ENCODE peak calls at places on chromosomes 16 and 17, in eight cellular contexts. J is T-helper 1 cell; Y is iPS-NIHi11; U is neural crest cell; N is stimulated activated CD8-positive, alpha-beta memory T cell treated with anti-CD3 and anti-CD28 coated beads, Interleukin-15, amount 100 ng/mL, for 24 hours; K is mesendoderm; I is skeletal muscle cell; P is NCI-H1105 treated with DMSO at 0.1 percent for 48 hours. A is an unnamed sample.
A peak's percentile ranks its signal among the peaks of the same experiment; 100 is the strongest.

GRCh38 chr16:8567355-8568230 is 22.7 kb downstream of the TMEM114 start:
- DNase-seq in J (peak; percentile 28), Y (peak; percentile 79), U (peak; percentile 87), N (peak; percentile 31), K (peak; percentile 97), I (peak; percentile 54), P (peak; percentile 75), A (peak; percentile 94)

GRCh38 chr16:84687715-84688114 is 12.1 kb upstream of the USP10 start:
- DNase-seq in J (no peak), Y (no peak), U (no peak), N (no peak), K (no peak), I (peak; percentile 80), P (no peak), A (peak; percentile 87)

GRCh38 chr16:78310990-78311561 is 211.6 kb downstream of the WWOX start:
- DNase-seq in J (no peak), Y (peak; percentile 55), U (no peak), N (no peak), K (peak; percentile 80), I (no peak), P (no peak), A (peak; percentile 57)

GRCh38 chr17:10099051-10099571 is 99.3 kb downstream of the GAS7 start:
- DNase-seq in J (no peak), Y (no peak), U (no peak), N (no peak), K (no peak), I (peak; percentile 29), P (no peak), A (no peak)

GRCh38 chr16:57000271-57001025 is 11.1 kb downstream of the NLRC5 start:
- DNase-seq in J (no peak), Y (no peak), U (no peak), N (no peak), K (no peak), I (peak; percentile 84), P (no peak), A (no peak)

GRCh38 chr16:89320717-89321501 is 103.4 kb downstream of the ZNF778 start:
- DNase-seq in J (no peak), Y (peak; percentile 83), U (no peak), N (no peak), K (peak; percentile 67), I (no peak), P (no peak), A (no peak)

GRCh38 chr16:56753410-56753809 is 23.5 kb downstream of the NUP93 start:
- DNase-seq in J (no peak), Y (no peak), U (no peak), N (no peak), K (no peak), I (no peak), P (no peak), A (no peak)

GRCh38 chr16:78742501-78743283 is 643.2 kb downstream of the WWOX start:
- DNase-seq in J (peak; percentile 41), Y (no peak), U (no peak), N (peak; percentile 33), K (peak; percentile 31), I (no peak), P (no peak), A (peak; percentile 52)

GRCh38 chr16:85438981-85439639 is 174.0 kb upstream of the GSE1 start:
- DNase-seq in J (no peak), Y (no peak), U (no peak), N (no peak), K (no peak), I (no peak), P (no peak), A (no peak)

GRCh38 chr17:50420419-50421112 is 5.5 kb upstream of the ACSF2 start:
- DNase-seq in J (no peak), Y (no peak), U (no peak), N (no peak), K (no peak), I (no peak), P (no peak), A (no peak)

GRCh38 chr17:40168262-40168832 is 8.9 kb upstream of the RAPGEFL1 start:
- DNase-seq in J (no peak), Y (peak; percentile 81), U (no peak), N (no peak), K (peak; percentile 92), I (no peak), P (peak; percentile 45), A (peak; percentile 63)

GRCh38 chr16:74738134-74738541 is 36.5 kb downstream of the FA2H start:
- DNase-seq in J (no peak), Y (no peak), U (no peak), N (no peak), K (no peak), I (no peak), P (no peak), A (no peak)

GRCh38 chr17:29190808-29191207 is 10.6 kb upstream of the MYO18A start:
- DNase-seq in J (no peak), Y (no peak), U (no peak), N (no peak), K (no peak), I (no peak), P (no peak), A (no peak)

GRCh38 chr17:81712468-81713003 is 452 bp downstream of the SLC25A10 start:
- DNase-seq in J (no peak), Y (peak; percentile 73), U (peak; percentile 44), N (no peak), K (peak; percentile 48), I (no peak), P (peak; percentile 6), A (peak; percentile 50)

GRCh38 chr16:68369697-68370096 is 58.9 kb downstream of the PRMT7 start:
- DNase-seq in J (no peak), Y (no peak), U (no peak), N (no peak), K (no peak), I (no peak), P (no peak), A (peak; percentile 88)

GRCh38 chr17:79839363-79840203 is at the start of gene CBX4:
- DNase-seq in J (peak; percentile 81), Y (peak; percentile 89), U (peak; percentile 78), N (peak; percentile 74), K (peak; percentile 92), I (peak; percentile 69), P (peak; percentile 83), A (peak; percentile 85)

GRCh38 chr17:60604686-60605334 is 4.8 kb downstream of the PPM1D start:
- DNase-seq in J (no peak), Y (no peak), U (no peak), N (no peak), K (peak; percentile 33), I (no peak), P (no peak), A (no peak)

GRCh38 chr16:55039511-55039910 is 108.8 kb downstream of the IRX5 start:
- DNase-seq in J (no peak), Y (no peak), U (no peak), N (no peak), K (no peak), I (no peak), P (no peak), A (no peak)

GRCh38 chr17:47225436-47225858 is 16.3 kb downstream of the MYL4 start:
- DNase-seq in J (no peak), Y (no peak), U (no peak), N (no peak), K (no peak), I (peak; percentile 87), P (no peak), A (peak; percentile 26)